ENCODE peak calls at places on chromosomes 13 and 19, in four cellular contexts. F is HepG2, V is H1, P is K562. X is an unnamed sample.

GRCh38 chr13:47661076-47661475 is 340.0 kb downstream of the SUCLA2 start:
- DNase-seq in P (no peak), V (no peak), F (no peak), X (no peak)

GRCh38 chr13:19959141-19959830 is 759 bp downstream of the ZMYM2 start:
- DNase-seq in P (peak), F (peak), V (peak), X (no peak)

GRCh38 chr19:6003976-6004375 is 26.0 kb upstream of the RANBP3 start:
- DNase-seq in V (no peak), P (no peak), F (no peak), X (no peak)

GRCh38 chr13:99894835-99895427 is 76.6 kb downstream of the ZIC5 start:
- DNase-seq in V (no peak), F (no peak), P (no peak), X (no peak)

GRCh38 chr13:95745752-95746151 is 68.8 kb downstream of the DNAJC3 start:
- DNase-seq in V (no peak), P (no peak), F (no peak), X (no peak)

GRCh38 chr19:41910240-41910991 is 17.8 kb downstream of the ERFL start:
- DNase-seq in V (no peak), P (no peak), F (no peak), X (no peak)

GRCh38 chr19:41324921-41325639 is 15.1 kb downstream of the CCDC97 start:
- DNase-seq in F (peak), P (peak), V (peak), X (no peak)

GRCh38 chr13:30715837-30716236 is 19.5 kb upstream of the ALOX5AP start:
- DNase-seq in P (no peak), F (no peak), V (no peak), X (no peak)

GRCh38 chr13:113649212-113649611 is 8.8 kb downstream of the ATP4B start:
- DNase-seq in F (no peak), V (no peak), P (no peak), X (no peak)

GRCh38 chr19:33904681-33905080 is 108.0 kb downstream of the KCTD15 start:
- DNase-seq in F (peak), V (peak), P (no peak), X (no peak)

GRCh38 chr13:107091386-107091785 is 523.4 kb upstream of the ARGLU1 start:
- DNase-seq in P (no peak), V (no peak), F (no peak), X (no peak)

GRCh38 chr19:47266401-47266885 is 8.2 kb upstream of the INAFM1 start:
- DNase-seq in P (no peak), V (no peak), F (no peak), X (no peak)

GRCh38 chr13:76879876-76880270 is 6.3 kb downstream of the KCTD12 start:
- DNase-seq in P (no peak), V (no peak), F (no peak), X (no peak)

GRCh38 chr19:38949580-38950367 is 19.0 kb downstream of the MRPS12 start:
- DNase-seq in P (no peak), F (no peak), V (peak), X (no peak)

GRCh38 chr19:44959691-44960090 is 4.5 kb downstream of the CLPTM1 start:
- DNase-seq in F (no peak), V (no peak), P (no peak), X (no peak)

GRCh38 chr19:49422407-49423277 is 599 bp downstream of the PTH2 start:
- DNase-seq in P (peak), F (no peak), V (peak), X (no peak)

GRCh38 chr13:34462843-34463242 is 479.2 kb upstream of the NBEA start:
- DNase-seq in P (no peak), F (no peak), V (no peak), X (no peak)

GRCh38 chr13:72998012-72998411 is 60.8 kb upstream of the KLF5 start:
- DNase-seq in P (no peak), F (no peak), V (no peak), X (no peak)

GRCh38 chr13:98997738-98998641 is 20.1 kb upstream of the DOCK9 start:
- DNase-seq in V (peak), F (no peak), P (no peak), X (no peak)

GRCh38 chr13:95100525-95101121 is 200.6 kb downstream of the ABCC4 start:
- DNase-seq in F (peak), P (no peak), V (no peak), X (peak)

DNA sequence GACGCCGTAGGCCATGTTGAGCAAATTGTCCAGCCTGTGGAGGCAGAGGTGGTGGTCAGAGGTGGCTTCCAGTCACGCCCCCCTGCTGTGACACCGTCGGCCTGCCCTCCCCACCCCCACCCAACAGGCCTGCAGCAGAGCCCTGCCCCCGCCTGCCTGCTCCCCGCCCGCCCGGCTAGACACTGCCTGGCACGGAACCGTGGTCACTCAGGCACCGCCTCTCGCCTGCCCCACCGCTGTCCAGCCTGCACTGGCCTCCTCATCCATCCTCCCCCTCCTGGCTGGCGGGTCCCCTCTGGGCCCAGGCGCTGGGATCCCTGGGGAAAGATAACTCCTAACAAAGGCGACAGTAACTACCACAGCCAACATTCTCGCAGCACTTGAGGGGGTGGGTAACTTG is 21.7 kb downstream of the PRKCSH start:
- DNase-seq in P (peak), F (no peak), V (no peak), X (no peak)
- TF ChIP-seq HDAC6 in P (no peak), F (no peak), V (no peak), X (no peak)

DNA sequence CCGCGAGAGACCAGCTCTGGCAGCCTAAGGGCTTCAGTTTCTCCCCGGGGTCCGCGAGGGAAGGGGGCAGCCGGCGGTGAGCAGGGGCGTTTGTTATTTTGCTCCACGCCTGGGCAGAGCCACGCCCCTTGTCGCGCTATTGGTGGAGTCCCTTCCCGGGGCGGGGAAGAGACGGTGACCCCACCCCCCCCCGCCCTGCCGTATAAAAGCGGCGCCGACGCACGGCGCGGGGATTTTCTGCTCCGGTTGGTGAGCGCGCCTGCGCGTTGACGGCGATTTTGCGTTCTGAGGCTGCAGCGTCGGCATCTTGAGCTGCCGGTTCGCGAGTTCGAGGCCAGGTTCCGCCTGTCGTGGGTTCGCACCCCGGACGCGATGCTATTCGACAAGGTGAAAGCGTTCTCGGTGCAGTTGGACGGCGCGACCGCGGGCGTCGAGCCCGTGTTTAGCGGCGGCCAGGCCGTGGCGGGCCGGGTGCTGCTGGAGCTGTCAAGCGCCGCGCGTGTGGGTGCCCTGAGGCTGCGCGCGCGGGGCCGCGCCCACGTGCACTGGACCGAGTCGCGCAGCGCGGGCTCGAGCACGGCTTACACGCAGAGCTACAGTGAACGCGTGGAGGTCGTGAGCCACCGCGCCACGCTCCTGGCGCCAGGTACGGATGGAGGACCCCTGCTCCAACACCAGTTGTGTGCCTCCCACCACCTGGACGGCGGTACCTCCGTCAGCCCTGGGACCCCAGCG is at the start of gene ARRDC2:
- DNase-seq in V (peak), P (peak), F (peak), X (no peak)
- TF ChIP-seq POLR2A in V (no peak), P (no peak), F (no peak), X (peak)

GRCh38 chr19:37920591-37921450 is 13.8 kb downstream of the SIPA1L3 start:
- DNase-seq in P (no peak), F (peak), V (no peak), X (no peak)
- TF ChIP-seq HDAC6 in P (no peak), F (no peak), V (no peak), X (no peak)

GRCh38 chr19:1284293-1284978 is 1.2 kb upstream of the EFNA2 start:
- DNase-seq in V (no peak), P (no peak), F (no peak), X (no peak)
- TF ChIP-seq POLR2A in V (no peak), P (no peak), F (peak), X (no peak)